ENCODE peak calls at places on chromosomes 7 and 10, in six cellular contexts. W is bronchial epithelial cell, M is upper lobe of right lung, I is psoas muscle, R is NB4, L is prostate gland. K is an unnamed sample.

GRCh38 chr7:101736077-101736476 is 81.3 kb upstream of the CUX1 start:
- DNase-seq in W (no peak), R (peak), M (no peak), L (no peak), I (no peak), K (peak)

GRCh38 chr7:144391823-144392255 is 11.7 kb downstream of the NOBOX start:
- DNase-seq in I (no peak), W (peak), R (peak), L (peak), M (no peak), K (peak)

GRCh38 chr10:4635394-4635793 is 190.6 kb upstream of the AKR1E2 start:
- DNase-seq in M (no peak), R (no peak), I (no peak), L (no peak), W (no peak), K (no peak)

GRCh38 chr7:39709768-39710291 is 86.5 kb downstream of the RALA start:
- DNase-seq in R (no peak), M (no peak), I (no peak), W (no peak), L (no peak), K (peak)

GRCh38 chr7:137691566-137691965 is 155.2 kb downstream of the DGKI start:
- DNase-seq in W (no peak), L (no peak), R (peak), M (no peak), I (no peak), K (no peak)

GRCh38 chr7:42661312-42661711 is 250.6 kb downstream of the C7orf25 start:
- DNase-seq in L (no peak), R (peak), M (no peak), I (no peak), W (peak), K (no peak)

GRCh38 chr7:107089627-107090026 is 45.1 kb downstream of the PRKAR2B start:
- DNase-seq in R (no peak), W (no peak), L (no peak), I (no peak), M (no peak), K (no peak)

GRCh38 chr7:28354601-28355062 is 57.7 kb upstream of the CREB5 start:
- DNase-seq in I (no peak), L (no peak), R (no peak), M (no peak), W (peak), K (no peak)

GRCh38 chr7:119482209-119482608 is 790.8 kb upstream of the KCND2 start:
- DNase-seq in M (no peak), R (peak), W (peak), L (no peak), I (no peak), K (peak)

GRCh38 chr10:112271982-112272381 is 11.2 kb upstream of the TECTB start:
- DNase-seq in I (no peak), M (no peak), L (no peak), W (peak), R (no peak), K (no peak)

GRCh38 chr10:13865758-13866491 is 279.2 kb downstream of the PRPF18 start:
- DNase-seq in I (peak), L (no peak), R (no peak), M (no peak), W (peak), K (no peak)

GRCh38 chr10:102782698-102783540 is 39.2 kb downstream of the WBP1L start:
- DNase-seq in R (peak), I (peak), L (peak), W (peak), M (peak), K (no peak)

GRCh38 chr10:31961675-31962074 is 33.0 kb upstream of the ARHGAP12 start:
- DNase-seq in W (peak), I (no peak), R (peak), L (no peak), M (no peak), K (peak)

GRCh38 chr7:29811597-29811996 is 5.3 kb downstream of the WIPF3 start:
- DNase-seq in L (no peak), M (no peak), I (no peak), R (no peak), W (no peak), K (no peak)

GRCh38 chr7:121430558-121430957 is 34.5 kb upstream of the FAM3C start:
- DNase-seq in W (no peak), I (no peak), R (no peak), M (no peak), L (no peak), K (no peak)

GRCh38 chr7:27532256-27532783 is 130.4 kb downstream of the HIBADH start:
- DNase-seq in M (no peak), W (no peak), I (no peak), R (peak), L (no peak), K (no peak)

GRCh38 chr7:47435889-47436312 is 146.0 kb downstream of the TNS3 start:
- DNase-seq in M (no peak), W (peak), L (peak), R (peak), I (peak), K (peak)

GRCh38 chr7:55488804-55489340 is 83.4 kb downstream of the VOPP1 start:
- DNase-seq in W (no peak), L (no peak), M (no peak), I (no peak), R (no peak), K (no peak)

GRCh38 chr7:127807340-127807739 is 155.3 kb downstream of the SND1 start:
- DNase-seq in L (no peak), M (no peak), R (no peak), W (no peak), I (no peak), K (no peak)

GRCh38 chr10:122847782-122848604 is 2.3 kb upstream of the CUZD1 start:
- DNase-seq in M (no peak), W (no peak), I (no peak), L (no peak), R (peak), K (no peak)

GRCh38 chr7:51731086-51731485 is 414.5 kb upstream of the COBL start:
- DNase-seq in W (no peak), I (no peak), R (no peak), M (no peak), L (no peak), K (no peak)

GRCh38 chr7:105917659-105918058 is 41.3 kb upstream of the ATXN7L1 start:
- DNase-seq in W (no peak), M (no peak), R (no peak), I (no peak), L (no peak), K (no peak)

GRCh38 chr7:105831824-105832535 is 44.4 kb downstream of the ATXN7L1 start:
- DNase-seq in W (no peak), R (no peak), M (no peak), L (no peak), I (no peak), K (no peak)

GRCh38 chr7:73988197-73988596 is 39.8 kb upstream of the ELN start:
- DNase-seq in M (no peak), I (no peak), W (no peak), L (no peak), R (no peak), K (no peak)

GRCh38 chr7:44729949-44730590 is 18.6 kb upstream of the ZMIZ2 start:
- DNase-seq in W (no peak), M (no peak), L (no peak), R (no peak), I (no peak), K (no peak)

GRCh38 chr10:31098091-31098490 is 66.4 kb upstream of the ZNF438 start:
- DNase-seq in W (no peak), L (no peak), R (no peak), M (no peak), I (no peak), K (no peak)

GRCh38 chr7:69430502-69431145 is 167.7 kb upstream of the AUTS2 start:
- DNase-seq in I (peak), W (no peak), R (no peak), M (no peak), L (peak), K (peak)

GRCh38 chr7:8149222-8149621 is 112.7 kb downstream of the ICA1 start:
- DNase-seq in I (no peak), W (no peak), R (peak), L (no peak), M (no peak), K (peak)

GRCh38 chr10:114623661-114624294 is 34.3 kb downstream of the ABLIM1 start:
- DNase-seq in L (peak), R (no peak), W (peak), M (no peak), I (no peak), K (no peak)

GRCh38 chr7:92717601-92717981 is 118.8 kb downstream of the CDK6 start:
- DNase-seq in W (no peak), M (no peak), L (no peak), I (no peak), R (no peak), K (no peak)

GRCh38 chr10:131617113-131617877 is 283.5 kb upstream of the PPP2R2D start:
- DNase-seq in I (no peak), M (no peak), R (no peak), L (no peak), W (no peak), K (no peak)

GRCh38 chr10:101052285-101052684 is 9.5 kb upstream of the KAZALD1 start:
- DNase-seq in I (peak), R (no peak), L (no peak), W (peak), M (peak), K (no peak)

GRCh38 chr10:132916956-132917666 is 25.3 kb downstream of the CFAP46 start:
- DNase-seq in I (peak), W (no peak), M (peak), R (no peak), L (no peak), K (no peak)

GRCh38 chr10:114520453-114520852 is 116.2 kb upstream of the AFAP1L2 start:
- DNase-seq in I (no peak), M (no peak), R (peak), W (peak), L (no peak), K (no peak)

GRCh38 chr7:138137423-138138171 is 61.3 kb downstream of the AKR1D1 start:
- DNase-seq in I (no peak), M (no peak), L (no peak), W (peak), R (no peak), K (peak)

GRCh38 chr10:99292159-99292558 is 37.0 kb upstream of the CNNM1 start:
- DNase-seq in R (no peak), M (no peak), L (no peak), I (no peak), W (peak), K (no peak)

GRCh38 chr10:688287-688620 is 1.2 kb downstream of the DIP2C start:
- DNase-seq in W (no peak), L (no peak), I (no peak), R (no peak), M (no peak), K (no peak)
- H3K4me3 ChIP-seq in W (no peak), L (peak), I (peak), R (no peak), M (peak), K (no peak)

DNA sequence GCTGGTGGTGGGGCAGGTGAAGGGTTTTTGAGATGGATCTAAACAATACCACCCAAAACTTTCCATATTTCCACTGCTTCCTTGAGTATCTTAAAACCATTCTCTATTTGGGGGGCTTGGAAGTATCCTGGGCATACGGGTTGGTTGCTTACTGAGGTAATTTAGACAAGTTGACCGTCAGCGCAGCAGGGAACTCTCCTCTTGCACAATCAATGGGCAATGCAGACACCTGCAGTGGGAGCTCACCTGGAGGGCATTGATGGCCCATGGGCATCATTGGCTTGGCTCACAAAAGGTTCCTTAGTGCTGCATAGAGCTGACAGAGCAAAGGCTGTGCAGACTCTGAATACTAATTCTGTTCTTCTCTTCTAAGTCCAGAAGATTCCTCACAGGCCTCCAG is 101.5 kb downstream of the EPDR1 start:
- DNase-seq in R (no peak), W (no peak), M (no peak), L (no peak), I (no peak), K (no peak)
- H3K4me3 ChIP-seq in R (no peak), W (no peak), M (no peak), L (no peak), I (no peak), K (no peak)

GRCh38 chr7:36961097-36961496 is 236.8 kb upstream of the AOAH start:
- DNase-seq in M (no peak), W (no peak), R (no peak), L (no peak), I (no peak), K (no peak)
- H3K4me3 ChIP-seq in M (no peak), W (no peak), R (no peak), L (no peak), I (no peak), K (no peak)

GRCh38 chr10:22250897-22251605 is 33.2 kb upstream of the EBLN1 start:
- DNase-seq in L (no peak), W (peak), R (peak), I (no peak), M (no peak), K (peak)

GRCh38 chr10:22245567-22245966 is 27.8 kb upstream of the EBLN1 start:
- DNase-seq in W (peak), L (no peak), R (no peak), I (no peak), M (no peak), K (no peak)

GRCh38 chr10:22246680-22247391 is 29.0 kb upstream of the EBLN1 start:
- DNase-seq in M (no peak), R (no peak), I (no peak), W (peak), L (no peak), K (no peak)

GRCh38 chr10:22244855-22245254 is 27.0 kb upstream of the EBLN1 start:
- DNase-seq in R (no peak), W (no peak), I (no peak), M (no peak), L (no peak), K (no peak)

GRCh38 chr10:22247636-22248035 is 29.8 kb upstream of the EBLN1 start:
- DNase-seq in L (no peak), R (no peak), W (peak), M (no peak), I (no peak), K (no peak)
- H3K4me3 ChIP-seq in L (no peak), R (no peak), W (no peak), M (no peak), I (no peak), K (no peak)

GRCh38 chr10:68107651-68108449 is 1.4 kb upstream of the MYPN start:
- DNase-seq in W (no peak), L (no peak), M (no peak), R (no peak), I (no peak), K (no peak)

GRCh38 chr10:68110027-68110426 is 739 bp downstream of the MYPN start:
- DNase-seq in M (no peak), I (no peak), L (no peak), R (no peak), W (no peak), K (no peak)

GRCh38 chr10:68106656-68107055 is 2.6 kb upstream of the MYPN start:
- DNase-seq in M (no peak), I (no peak), L (no peak), W (peak), R (no peak), K (no peak)

GRCh38 chr10:68111580-68111979 is 2.3 kb downstream of the MYPN start:
- DNase-seq in M (no peak), R (no peak), I (no peak), W (no peak), L (no peak), K (no peak)

GRCh38 chr10:68109312-68109711 is at the start of gene MYPN:
- DNase-seq in I (peak), W (no peak), M (no peak), R (no peak), L (no peak), K (no peak)
- H3K4me3 ChIP-seq in I (peak), W (no peak), M (no peak), R (no peak), L (no peak), K (no peak)

DNA sequence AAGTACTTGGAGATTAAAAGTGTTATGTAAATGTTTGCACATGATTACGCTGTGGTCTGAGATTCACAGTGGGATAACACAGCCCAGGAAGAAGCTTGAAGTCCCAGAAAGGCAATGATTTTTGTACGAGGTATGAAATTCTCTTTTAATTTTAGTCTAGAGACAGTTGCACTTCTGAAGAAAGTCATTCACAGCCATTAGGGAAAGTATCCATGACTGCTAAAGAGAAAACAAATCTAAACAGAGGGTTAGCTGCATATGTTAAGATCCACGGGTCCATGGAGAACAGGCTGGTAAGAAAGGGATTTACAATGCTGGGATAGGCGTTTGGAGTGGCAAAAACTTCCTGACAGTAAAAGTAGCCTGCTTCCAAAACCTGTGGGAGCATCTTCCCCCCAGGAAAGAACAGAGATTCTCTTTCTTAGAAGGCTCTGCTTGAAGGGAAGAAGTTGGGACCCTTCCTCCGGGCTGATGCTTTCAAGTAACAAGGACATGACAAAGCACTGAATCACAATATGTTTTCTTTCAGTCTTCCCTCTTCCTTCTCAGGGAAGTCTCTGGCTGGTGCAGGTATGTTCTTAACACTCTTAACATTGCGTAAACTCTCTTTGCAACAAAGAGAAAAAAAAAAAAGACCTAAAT is 220.8 kb upstream of the CELF2 start:
- DNase-seq in M (no peak), R (no peak), L (no peak), W (peak), I (no peak), K (no peak)
- H3K4me3 ChIP-seq in M (peak), R (no peak), L (no peak), W (no peak), I (peak), K (no peak)

GRCh38 chr7:12637819-12638592 is 49.4 kb upstream of the ARL4A start:
- DNase-seq in L (no peak), W (no peak), M (no peak), R (peak), I (no peak), K (peak)
- H3K4me3 ChIP-seq in L (no peak), W (no peak), M (no peak), R (no peak), I (no peak), K (no peak)